ENCODE peak calls at places on chromosomes 11 and 22, in eight cellular contexts. D, K, M, G, Z, W, S and U are unnamed samples.

GRCh38 chr22:49971232-49972162 is 10.9 kb downstream of the PIM3 start:
- DNase-seq in K (no peak), Z (peak), G (peak), S (peak), D (no peak), W (peak), M (peak), U (peak)

GRCh38 chr11:3105791-3106735 is 48.8 kb upstream of the CARS1 start:
- DNase-seq in D (no peak), S (no peak), Z (no peak), G (no peak), W (no peak), K (no peak), M (no peak), U (no peak)

GRCh38 chr11:107999759-108000455 is 8.8 kb upstream of the CUL5 start:
- DNase-seq in Z (no peak), K (no peak), D (peak), S (peak), M (peak), G (peak), W (peak), U (peak)

GRCh38 chr11:45945392-45945999 is 23.0 kb downstream of the LARGE2 start:
- DNase-seq in D (no peak), Z (no peak), M (no peak), K (no peak), W (no peak), G (no peak), S (peak), U (no peak)

GRCh38 chr11:17991799-17992433 is 20.9 kb downstream of the SERGEF start:
- DNase-seq in M (peak), Z (no peak), W (peak), G (peak), K (no peak), D (peak), S (peak), U (peak)

GRCh38 chr22:49015993-49016908 is 811.4 kb downstream of the BRD1 start:
- DNase-seq in G (no peak), D (no peak), W (no peak), K (no peak), M (no peak), S (no peak), Z (peak), U (no peak)

GRCh38 chr11:130897262-130898182 is 18.8 kb downstream of the SNX19 start:
- DNase-seq in S (no peak), W (peak), Z (peak), D (peak), G (no peak), K (no peak), M (peak), U (peak)

GRCh38 chr11:121467965-121468364 is 15.2 kb upstream of the SORL1-AS1 start:
- DNase-seq in W (no peak), Z (no peak), M (no peak), G (no peak), D (no peak), K (no peak), S (no peak), U (no peak)

GRCh38 chr11:46238078-46238966 is 39.1 kb upstream of the CREB3L1 start:
- DNase-seq in Z (peak), K (no peak), G (peak), D (peak), M (peak), S (peak), W (peak), U (no peak)

GRCh38 chr11:124946735-124947141 is 7.3 kb upstream of the CCDC15 start:
- DNase-seq in Z (no peak), M (no peak), K (no peak), G (no peak), D (peak), S (no peak), W (no peak), U (peak)

GRCh38 chr22:38953091-38953490 is 4.3 kb upstream of the APOBEC3A start:
- DNase-seq in S (no peak), D (no peak), W (no peak), Z (no peak), K (no peak), M (no peak), G (no peak), U (no peak)

GRCh38 chr11:19320764-19321163 is 80.0 kb upstream of the E2F8 start:
- DNase-seq in G (no peak), D (no peak), W (no peak), S (no peak), M (no peak), K (no peak), Z (no peak), U (no peak)

GRCh38 chr11:1341928-1342524 is 32.6 kb upstream of the TOLLIP start:
- DNase-seq in W (no peak), D (no peak), M (peak), Z (no peak), S (no peak), G (no peak), K (no peak), U (no peak)

GRCh38 chr11:128022007-128022368 is 565.4 kb downstream of the ETS1 start:
- DNase-seq in W (no peak), M (peak), K (no peak), Z (no peak), D (peak), G (no peak), S (no peak), U (peak)

GRCh38 chr11:17479284-17480214 is 2.9 kb upstream of the ABCC8 start:
- DNase-seq in M (peak), G (peak), Z (no peak), S (peak), W (peak), D (peak), K (no peak), U (peak)

GRCh38 chr11:16356751-16357365 is 512 bp upstream of the SOX6 start:
- DNase-seq in M (peak), Z (no peak), D (peak), W (no peak), S (no peak), G (no peak), K (no peak), U (no peak)

GRCh38 chr22:49532831-49533802 is 294.6 kb downstream of the BRD1 start:
- DNase-seq in W (no peak), Z (no peak), M (no peak), G (no peak), S (no peak), K (no peak), D (no peak), U (no peak)

GRCh38 chr11:84720706-84721402 is 906.3 kb downstream of the DLG2 start:
- DNase-seq in M (peak), Z (peak), W (no peak), K (no peak), S (peak), G (peak), D (peak), U (no peak)

GRCh38 chr11:78380615-78381029 is 37.0 kb downstream of the GAB2 start:
- DNase-seq in M (peak), G (no peak), K (no peak), W (no peak), Z (no peak), D (peak), S (no peak), U (no peak)

GRCh38 chr11:78224506-78224905 is 35.8 kb downstream of the USP35 start:
- DNase-seq in M (no peak), G (no peak), W (no peak), S (no peak), Z (no peak), D (no peak), K (no peak), U (no peak)

GRCh38 chr11:8767466-8768142 is 85.0 kb downstream of the RPL27A start:
- DNase-seq in W (no peak), D (peak), G (no peak), M (no peak), Z (no peak), K (no peak), S (no peak), U (peak)

GRCh38 chr11:18714443-18714780 is 11.6 kb downstream of the IGSF22 start:
- DNase-seq in W (no peak), M (no peak), Z (no peak), G (no peak), S (no peak), K (no peak), D (no peak), U (no peak)

GRCh38 chr22:19701420-19702145 is 12.7 kb upstream of the SEPTIN5 start:
- DNase-seq in W (no peak), Z (no peak), M (no peak), D (no peak), K (no peak), S (no peak), G (no peak), U (no peak)

GRCh38 chr11:108620958-108621772 is 27.6 kb upstream of the EXPH5 start:
- DNase-seq in G (no peak), W (no peak), M (no peak), K (no peak), Z (no peak), S (no peak), D (peak), U (peak)

GRCh38 chr11:24391165-24391564 is 105.7 kb upstream of the LUZP2 start:
- DNase-seq in G (no peak), M (peak), S (no peak), W (peak), Z (no peak), K (no peak), D (peak), U (peak)

GRCh38 chr22:22752556-22753477 is 108.4 kb downstream of the GGTLC2 start:
- DNase-seq in Z (no peak), K (no peak), M (peak), D (no peak), S (no peak), W (no peak), G (no peak), U (peak)

GRCh38 chr11:93796832-93797231 is 12.8 kb downstream of the MED17 start:
- DNase-seq in Z (no peak), W (no peak), D (no peak), M (no peak), S (no peak), G (no peak), K (no peak), U (no peak)

GRCh38 chr11:127902405-127902804 is 685.0 kb downstream of the ETS1 start:
- DNase-seq in Z (no peak), S (no peak), W (no peak), M (no peak), G (no peak), K (no peak), D (no peak), U (no peak)

GRCh38 chr11:79262221-79262620 is 178.6 kb downstream of the TENM4 start:
- DNase-seq in K (no peak), D (no peak), M (peak), W (no peak), S (no peak), Z (no peak), G (no peak), U (no peak)

GRCh38 chr11:78256962-78257361 is 68.2 kb downstream of the USP35 start:
- DNase-seq in Z (peak), G (no peak), K (no peak), S (no peak), M (peak), D (peak), W (no peak), U (peak)

DNA sequence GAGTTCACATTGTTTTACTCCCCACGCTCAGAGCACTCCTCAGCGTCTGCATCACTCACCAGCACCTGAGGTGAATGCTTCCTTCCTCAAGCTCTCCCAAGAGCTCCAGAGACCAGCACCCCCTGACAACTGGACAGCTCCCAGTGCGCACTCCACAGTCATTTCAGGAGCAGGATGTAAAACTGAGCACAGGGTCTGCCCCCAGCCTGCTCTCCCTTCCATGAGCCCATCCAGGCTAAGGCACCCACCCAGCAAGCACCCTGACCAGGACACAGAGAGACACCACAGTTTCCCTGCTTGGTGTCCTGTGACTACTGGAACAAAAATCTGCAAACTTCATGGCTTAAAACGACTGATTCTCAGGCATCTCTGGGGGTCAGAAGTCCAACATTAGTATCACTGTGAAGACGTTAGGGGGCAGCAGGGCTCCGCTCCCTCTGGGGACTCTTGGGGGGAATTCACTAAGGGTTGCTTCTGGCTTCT is 3.3 kb downstream of the SCGB1D2 start:
- DNase-seq in M (peak), K (no peak), S (peak), G (peak), W (peak), Z (no peak), D (peak), U (peak)
- TF ChIP-seq CTCF in M (no peak), K (no peak), S (peak), G (peak), W (no peak), Z (no peak), D (peak), U (peak)

GRCh38 chr22:42615092-42615859 is 593 bp upstream of the POLDIP3 start:
- DNase-seq in K (peak), M (peak), G (peak), S (peak), D (peak), Z (peak), W (peak), U (peak)

GRCh38 chr22:42612336-42612735 is 2.3 kb downstream of the POLDIP3 start:
- DNase-seq in G (no peak), Z (no peak), W (no peak), K (no peak), S (no peak), M (no peak), D (no peak), U (no peak)

GRCh38 chr22:42613869-42614268 is 814 bp downstream of the POLDIP3 start:
- DNase-seq in W (no peak), M (no peak), G (no peak), Z (no peak), D (no peak), S (no peak), K (no peak), U (no peak)

GRCh38 chr22:42617155-42617983 is 2.7 kb upstream of the POLDIP3 start:
- DNase-seq in Z (no peak), W (no peak), M (no peak), S (no peak), K (no peak), D (no peak), G (no peak), U (no peak)

DNA sequence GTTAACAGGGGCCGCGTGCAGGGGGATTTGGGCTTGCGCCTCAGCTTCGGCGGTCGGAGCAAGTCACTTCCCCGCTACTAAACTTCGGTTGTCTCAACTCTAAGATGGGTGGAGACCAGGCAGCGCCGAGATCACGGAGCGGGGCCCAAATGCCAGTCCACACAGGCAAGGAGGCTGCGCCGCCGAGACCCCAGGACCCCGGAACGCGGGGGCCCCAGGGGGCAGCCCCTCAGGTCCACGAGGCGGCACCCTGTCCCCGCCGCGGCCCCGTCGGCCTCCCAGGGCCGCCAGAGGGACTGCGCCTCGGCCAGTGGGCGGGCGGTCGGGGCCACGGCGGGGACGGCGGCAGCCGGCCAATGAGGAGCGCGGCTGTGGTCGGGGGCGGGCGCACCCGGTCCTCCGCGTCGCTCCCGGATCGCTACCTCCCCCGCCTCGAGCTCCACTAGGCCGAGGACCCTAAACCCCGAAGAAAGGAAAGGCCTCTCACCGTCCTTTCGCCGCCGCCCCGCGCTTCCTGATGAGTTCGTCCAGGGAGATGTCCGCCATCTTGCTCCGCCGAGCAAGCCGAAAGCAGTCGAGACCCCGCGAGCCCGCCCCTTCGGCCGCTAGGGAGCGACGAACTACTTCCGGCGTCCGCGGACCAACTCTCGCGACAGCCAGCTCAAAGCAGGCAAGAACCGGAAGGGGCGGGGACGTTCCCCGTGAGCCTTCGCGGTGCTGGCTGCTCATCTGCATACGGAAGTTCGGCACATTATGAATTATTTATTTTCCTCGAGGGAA is at the start of gene POLDIP3:
- DNase-seq in D (peak), W (peak), Z (peak), S (peak), K (peak), M (peak), G (peak), U (peak)
- TF ChIP-seq CTCF in D (no peak), W (no peak), Z (peak), S (peak), K (no peak), M (no peak), G (no peak), U (no peak)

DNA sequence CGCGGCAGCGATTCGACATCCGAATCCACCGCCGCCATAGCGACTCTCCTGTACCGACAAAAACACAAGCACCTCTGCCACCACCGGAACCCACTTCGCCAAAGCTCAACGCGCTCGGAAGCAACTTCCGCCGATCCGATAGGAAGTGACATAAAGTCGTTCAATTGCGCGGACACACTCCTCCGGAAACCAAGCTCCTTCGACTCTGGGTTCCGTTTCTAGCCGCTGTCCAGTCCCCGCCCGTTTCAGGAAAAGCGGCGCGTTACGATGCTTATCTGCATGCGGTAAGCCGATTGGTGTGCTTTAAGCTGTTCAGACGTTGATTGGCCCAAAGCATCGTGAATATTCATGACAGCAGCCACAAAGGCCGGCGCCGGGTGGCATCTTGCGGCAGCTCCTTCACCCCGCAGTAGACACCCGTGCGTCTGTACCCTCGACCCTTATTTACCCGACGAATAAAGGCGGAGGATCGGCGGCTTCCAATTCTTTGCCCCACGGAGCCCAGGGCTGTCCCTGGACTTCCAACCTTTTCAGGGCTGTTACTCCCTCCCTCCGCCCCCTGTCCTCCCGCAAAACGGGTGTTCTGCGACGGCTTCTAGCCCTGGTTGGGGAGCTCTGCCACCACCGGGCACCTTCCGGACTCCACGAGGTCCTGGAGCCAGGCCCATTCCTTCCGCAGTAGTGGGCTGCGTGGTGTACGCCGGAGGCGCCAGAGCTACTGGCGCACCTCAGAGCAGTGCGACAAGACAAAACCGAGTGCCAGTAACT is at the start of gene TUT1:
- DNase-seq in S (peak), G (peak), K (peak), M (peak), Z (peak), D (peak), W (peak), U (peak)
- TF ChIP-seq CTCF in S (no peak), G (no peak), K (no peak), M (no peak), Z (peak), D (no peak), W (no peak), U (no peak)

GRCh38 chr11:112797072-112797471 is 164.1 kb upstream of the NCAM1 start:
- DNase-seq in W (peak), M (no peak), D (no peak), Z (no peak), S (no peak), K (no peak), G (peak), U (no peak)
- TF ChIP-seq CTCF in W (no peak), M (no peak), D (no peak), Z (no peak), S (no peak), K (no peak), G (no peak), U (no peak)

GRCh38 chr11:36034572-36035331 is 90.9 kb downstream of the LDLRAD3 start:
- DNase-seq in M (peak), W (no peak), G (no peak), S (no peak), Z (no peak), D (peak), K (no peak), U (peak)
- TF ChIP-seq CTCF in M (no peak), W (no peak), G (no peak), S (peak), Z (no peak), D (peak), K (no peak), U (no peak)

DNA sequence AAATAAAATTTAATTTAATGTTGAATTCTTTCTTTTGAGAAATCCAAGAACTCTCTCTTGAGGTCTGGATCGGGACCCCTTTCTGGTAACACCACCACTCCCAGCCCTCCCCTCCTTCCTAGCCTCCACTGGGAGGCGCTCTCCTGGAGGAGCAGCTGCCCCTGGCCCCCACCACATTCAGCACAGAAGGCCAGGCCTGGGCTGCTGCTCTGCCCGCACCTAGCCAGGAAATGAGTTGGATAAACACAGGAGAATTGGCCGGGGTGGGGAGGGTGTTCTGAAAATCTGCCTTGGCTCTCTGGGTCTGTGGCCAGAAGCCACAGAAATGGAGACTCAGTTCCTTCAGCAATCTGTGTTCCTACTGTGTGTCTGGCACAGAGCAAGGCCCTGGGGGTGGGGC is 31.2 kb downstream of the C22orf42 start:
- DNase-seq in K (no peak), M (no peak), G (no peak), Z (no peak), W (no peak), D (no peak), S (no peak), U (no peak)
- TF ChIP-seq CTCF in K (no peak), M (no peak), G (peak), Z (no peak), W (no peak), D (no peak), S (no peak), U (peak)

DNA sequence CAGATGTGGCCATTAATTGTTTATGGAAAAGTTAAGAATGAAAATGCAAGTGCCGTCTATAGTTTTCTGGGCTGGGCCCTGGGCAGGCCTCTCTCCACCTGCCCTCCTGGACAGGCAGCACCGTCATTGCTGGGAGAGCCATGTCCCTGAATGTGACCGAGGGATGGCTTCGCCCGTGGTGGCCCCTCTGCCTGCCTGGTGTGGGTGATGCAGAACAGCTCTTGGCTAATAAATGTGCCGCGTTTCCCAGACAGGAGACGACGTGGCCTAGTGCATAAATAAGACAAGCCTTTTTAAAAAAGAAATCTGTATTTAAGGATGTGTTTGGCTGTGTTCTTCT is 407.3 kb downstream of the TBC1D22A start:
- DNase-seq in G (no peak), K (no peak), M (no peak), W (no peak), S (no peak), D (no peak), Z (peak), U (no peak)
- TF ChIP-seq CTCF in G (no peak), K (no peak), M (no peak), W (no peak), S (no peak), D (no peak), Z (no peak), U (no peak)